ENCODE peak calls at places on chromosomes 12 and 14, in nine cellular contexts. M is C1 segment of cervical spinal cord, T is right lobe of liver, Z is M059J, D is NCI-H1105, O is tibial artery, W is iPS-NIHi11, U is adrenal gland, A is RPMI7951. G is an unnamed sample.

GRCh38 chr12:120413901-120414695 is 23.8 kb upstream of the COX6A1 start:
- DNase-seq in U (peak), D (no peak), Z (no peak), W (peak), O (no peak), A (no peak), M (peak), T (no peak), G (no peak)

GRCh38 chr14:96583605-96584041 is 81.4 kb downstream of the PAPOLA start:
- DNase-seq in D (no peak), M (no peak), Z (no peak), W (no peak), T (no peak), U (peak), A (no peak), O (no peak), G (no peak)

GRCh38 chr14:20436363-20436755 is 393 bp upstream of the KLHL33 start:
- DNase-seq in W (no peak), T (no peak), D (no peak), Z (peak), M (no peak), A (peak), U (no peak), O (peak), G (no peak)

GRCh38 chr12:13504074-13504473 is 307.5 kb downstream of the EMP1 start:
- DNase-seq in Z (no peak), W (no peak), O (no peak), D (no peak), T (no peak), M (no peak), U (no peak), A (no peak), G (no peak)

GRCh38 chr12:132603240-132604107 is 6.9 kb downstream of the LRCOL1 start:
- DNase-seq in D (no peak), O (no peak), T (no peak), W (no peak), M (no peak), U (no peak), Z (no peak), A (no peak), G (peak)

GRCh38 chr12:132508248-132508740 is 18.3 kb downstream of the FBRSL1 start:
- DNase-seq in T (no peak), A (no peak), M (no peak), U (no peak), D (no peak), Z (no peak), O (no peak), W (no peak), G (no peak)

GRCh38 chr12:42450248-42450647 is 124.3 kb downstream of the PPHLN1 start:
- DNase-seq in A (no peak), D (no peak), U (peak), W (no peak), O (no peak), T (no peak), Z (peak), M (no peak), G (no peak)

GRCh38 chr14:72523397-72524157 is 370.3 kb downstream of the DPF3 start:
- DNase-seq in D (no peak), T (no peak), U (peak), W (no peak), Z (peak), O (no peak), M (no peak), A (peak), G (no peak)

GRCh38 chr12:71594214-71594948 is 69.3 kb downstream of the ZFC3H1 start:
- DNase-seq in T (no peak), D (no peak), U (no peak), O (no peak), M (no peak), W (no peak), Z (no peak), A (peak), G (peak)

GRCh38 chr14:63672417-63673180 is 30.9 kb upstream of the WDR89 start:
- DNase-seq in T (no peak), O (no peak), W (no peak), Z (no peak), A (no peak), D (peak), M (no peak), U (no peak), G (no peak)